ENCODE peak calls at places on chromosomes 7 and 10, in ten cellular contexts. W is fibroblast of villous mesenchyme; O is NCI-H1092 treated with DMSO at 0.1 percent for 48 hours; Z is NB4; G is HFFc6; F is GM13977; I is EH; N is naive thymus-derived CD8-positive, alpha-beta T cell; T is WTC11; D is DMS153. J is an unnamed sample.

GRCh38 chr7:131173148-131173890 is 154.4 kb upstream of the MKLN1 start:
- DNase-seq in Z (no peak), N (no peak), O (no peak), G (peak), W (peak), I (peak), F (no peak), T (no peak), D (no peak), J (peak)

GRCh38 chr10:3136336-3136735 is 36.2 kb downstream of the PITRM1 start:
- DNase-seq in Z (no peak), G (no peak), D (no peak), T (no peak), I (no peak), F (no peak), W (peak), N (no peak), O (no peak), J (no peak)

GRCh38 chr7:151987748-151988529 is 31.7 kb downstream of the GALNTL5 start:
- DNase-seq in W (no peak), F (no peak), N (no peak), G (no peak), D (no peak), Z (no peak), I (peak), T (peak), O (no peak), J (peak)

GRCh38 chr7:155792999-155793560 is 19.2 kb downstream of the SHH start:
- DNase-seq in D (no peak), N (no peak), W (no peak), G (no peak), F (no peak), T (no peak), Z (no peak), O (no peak), I (no peak), J (no peak)

GRCh38 chr7:88279323-88279722 is 27.4 kb downstream of the STEAP4 start:
- DNase-seq in T (no peak), N (no peak), O (no peak), I (no peak), G (no peak), W (no peak), D (no peak), Z (no peak), F (no peak), J (no peak)

GRCh38 chr10:120598377-120598776 is 141.3 kb downstream of the PLPP4 start:
- DNase-seq in Z (no peak), W (no peak), F (no peak), O (no peak), D (no peak), G (no peak), T (peak), I (no peak), N (no peak), J (no peak)

GRCh38 chr10:100811261-100811660 is 65.9 kb downstream of the PAX2 start:
- DNase-seq in G (no peak), Z (no peak), W (no peak), F (no peak), D (no peak), T (no peak), I (no peak), O (no peak), N (no peak), J (no peak)

GRCh38 chr7:23470290-23471089 is at the start of gene IGF2BP3:
- DNase-seq in D (peak), W (peak), T (peak), N (no peak), F (peak), O (peak), I (peak), G (peak), Z (peak), J (peak)

J was measured in choroid plexus epithelial cell.